ENCODE peak calls at places on chromosomes 5 and 9, in six cellular contexts. T is effector memory CD4-positive, alpha-beta T cell; A is head of caudate nucleus; P is NCI-H460; D is NCI-H1105; K is skeletal muscle cell. W is an unnamed sample.

GRCh38 chr9:12878342-12878978 is 103.6 kb downstream of the LURAP1L start:
- DNase-seq in K (peak), T (no peak), D (no peak), A (no peak), P (no peak), W (no peak)

GRCh38 chr5:94908889-94909480 is 290.5 kb downstream of the SLF1 start:
- DNase-seq in D (no peak), T (no peak), K (no peak), A (no peak), P (peak), W (peak)

GRCh38 chr9:108720191-108720642 is 135.6 kb downstream of the ACTL7B start:
- DNase-seq in P (no peak), K (no peak), A (no peak), D (no peak), T (no peak), W (no peak)

GRCh38 chr5:170917113-170917512 is 55.3 kb downstream of the RANBP17 start:
- DNase-seq in D (no peak), K (no peak), A (no peak), T (no peak), P (no peak), W (no peak)

GRCh38 chr5:151612689-151613427 is 21.7 kb upstream of the FAT2 start:
- DNase-seq in P (no peak), D (no peak), T (peak), A (peak), K (peak), W (no peak)

GRCh38 chr9:96453625-96454024 is 3.7 kb downstream of the HABP4 start:
- DNase-seq in A (peak), P (peak), T (no peak), K (no peak), D (no peak), W (no peak)

GRCh38 chr9:93119953-93120845 is 13.9 kb downstream of the NINJ1 start:
- DNase-seq in D (no peak), P (peak), K (peak), T (no peak), A (peak), W (peak)

GRCh38 chr5:1182633-1183423 is 18.6 kb upstream of the SLC6A19 start:
- DNase-seq in K (no peak), D (no peak), T (no peak), P (no peak), A (peak), W (no peak)

GRCh38 chr5:179765400-179765799 is 28.4 kb upstream of the LTC4S start:
- DNase-seq in P (no peak), A (peak), K (peak), D (no peak), T (no peak), W (no peak)

GRCh38 chr9:136110082-136111061 is 8.3 kb downstream of the TMEM250 start:
- DNase-seq in P (no peak), D (no peak), K (no peak), A (peak), T (peak), W (no peak)

GRCh38 chr5:83721878-83722779 is 1.5 kb upstream of the HAPLN1 start:
- DNase-seq in D (no peak), T (no peak), A (peak), P (peak), K (no peak), W (peak)

GRCh38 chr5:109654455-109654854 is 35.3 kb upstream of the MAN2A1 start:
- DNase-seq in K (no peak), D (no peak), P (no peak), T (no peak), A (no peak), W (no peak)

GRCh38 chr9:81980568-81980967 is 8.0 kb upstream of the SPATA31D1 start:
- DNase-seq in A (no peak), P (no peak), K (no peak), D (no peak), T (no peak), W (no peak)

GRCh38 chr9:99264070-99264469 is 42.0 kb downstream of the SEC61B start:
- DNase-seq in K (no peak), T (no peak), D (no peak), P (no peak), A (no peak), W (no peak)

GRCh38 chr9:136238342-136238732 is 7.3 kb downstream of the QSOX2 start:
- DNase-seq in A (no peak), T (no peak), K (no peak), P (no peak), D (no peak), W (no peak)

GRCh38 chr9:129128689-129129088 is 17.5 kb downstream of the PTPA start:
- DNase-seq in T (no peak), P (no peak), D (no peak), K (no peak), A (no peak), W (no peak)

GRCh38 chr5:54904425-54904824 is 81.0 kb downstream of the ESM1 start:
- DNase-seq in T (no peak), K (no peak), A (no peak), P (peak), D (no peak), W (no peak)

GRCh38 chr9:34500623-34501267 is 22.0 kb downstream of the ENHO start:
- DNase-seq in P (peak), K (no peak), D (peak), A (peak), T (peak), W (no peak)

GRCh38 chr5:142253938-142254895 is 70.6 kb downstream of the SPRY4 start:
- DNase-seq in D (no peak), A (no peak), P (no peak), T (no peak), K (peak), W (no peak)

GRCh38 chr9:72383978-72384709 is 19.1 kb upstream of the ZFAND5 start:
- DNase-seq in P (no peak), K (peak), D (no peak), T (no peak), A (no peak), W (no peak)

GRCh38 chr9:122816163-122816867 is 12.1 kb downstream of the PDCL start:
- DNase-seq in A (no peak), D (no peak), T (peak), K (no peak), P (no peak), W (peak)

GRCh38 chr9:98255064-98255577 is 328 bp downstream of the TBC1D2 start:
- DNase-seq in K (no peak), D (peak), A (peak), T (peak), P (no peak), W (no peak)

GRCh38 chr5:18329346-18329745 is 695.1 kb downstream of the TAF11L14 start:
- DNase-seq in K (peak), P (no peak), D (no peak), T (no peak), A (no peak), W (no peak)

GRCh38 chr5:141182248-141182647 is at the start of gene PCDHB16:
- DNase-seq in T (no peak), D (no peak), A (peak), P (peak), K (no peak), W (no peak)

GRCh38 chr9:36450110-36450732 is 50.2 kb upstream of the RNF38 start:
- DNase-seq in P (peak), D (peak), A (peak), T (peak), K (no peak), W (no peak)

GRCh38 chr5:133675376-133676154 is 63.2 kb upstream of the FSTL4 start:
- DNase-seq in T (no peak), D (no peak), P (no peak), A (no peak), K (no peak), W (no peak)

GRCh38 chr9:94839398-94839797 is 112.9 kb downstream of the AOPEP start:
- DNase-seq in P (no peak), D (no peak), A (no peak), T (no peak), K (no peak), W (no peak)

GRCh38 chr9:6646028-6646636 is 603 bp upstream of the GLDC start:
- DNase-seq in T (no peak), D (no peak), A (peak), P (no peak), K (no peak), W (no peak)

GRCh38 chr5:95449460-95449859 is 58.3 kb downstream of the FAM81B start:
- DNase-seq in T (no peak), P (no peak), D (no peak), K (no peak), A (no peak), W (no peak)

GRCh38 chr9:2824564-2824963 is 19.3 kb downstream of the PUM3 start:
- DNase-seq in A (no peak), T (no peak), D (no peak), K (no peak), P (peak), W (no peak)

GRCh38 chr5:91126448-91126847 is 256.7 kb downstream of the ARRDC3 start:
- DNase-seq in T (no peak), D (no peak), K (peak), A (no peak), P (no peak), W (no peak)

GRCh38 chr5:55480781-55481180 is 54.0 kb downstream of the PLPP1 start:
- DNase-seq in T (no peak), P (no peak), K (peak), A (no peak), D (no peak), W (no peak)

GRCh38 chr5:14268236-14268701 is 125.1 kb downstream of the TRIO start:
- DNase-seq in K (peak), T (no peak), D (no peak), A (no peak), P (peak), W (no peak)